ENCODE peak calls at places on chromosomes 7 and 10, in four cellular contexts. One of them, this sample, is unnamed.

GRCh38 chr7:107122483-107122882 is 46.3 kb upstream of the HBP1 start:
- DNase-seq in H9: no peak
- DNase-seq in tibial artery: no peak
- DNase-seq in mammary epithelial cell: no peak
- DNase-seq in this sample: no peak

GRCh38 chr10:123249894-123250293 is 95.7 kb downstream of the BUB3 start:
- DNase-seq in H9: no peak
- DNase-seq in tibial artery: no peak
- DNase-seq in mammary epithelial cell: no peak
- DNase-seq in this sample: no peak

GRCh38 chr10:96918214-96919002 is 86.3 kb downstream of the LCOR start:
- DNase-seq in H9: no peak
- DNase-seq in tibial artery: no peak
- DNase-seq in mammary epithelial cell: no peak
- DNase-seq in this sample: no peak

GRCh38 chr10:86526606-86527005 is 5.0 kb upstream of the WAPL start:
- DNase-seq in H9: no peak
- DNase-seq in tibial artery: no peak
- DNase-seq in mammary epithelial cell: no peak
- DNase-seq in this sample: no peak

GRCh38 chr7:746074-747061 is 19.3 kb upstream of the PRKAR1B start:
- DNase-seq in H9: no peak
- DNase-seq in tibial artery: no peak
- DNase-seq in mammary epithelial cell: no peak
- DNase-seq in this sample: no peak

GRCh38 chr10:124131176-124131575 is 37.8 kb upstream of the CHST15 start:
- DNase-seq in H9: no peak
- DNase-seq in tibial artery: no peak
- DNase-seq in mammary epithelial cell: no peak
- DNase-seq in this sample: no peak

GRCh38 chr7:156609010-156609877 is 31.3 kb upstream of the RNF32 start:
- DNase-seq in H9: no peak
- DNase-seq in tibial artery: no peak
- DNase-seq in mammary epithelial cell: no peak
- DNase-seq in this sample: no peak

GRCh38 chr7:153616808-153617207 is 435.4 kb upstream of the DPP6 start:
- DNase-seq in H9: no peak
- DNase-seq in tibial artery: no peak
- DNase-seq in mammary epithelial cell: no peak
- DNase-seq in this sample: no peak

GRCh38 chr10:78402636-78403035 is 369.0 kb downstream of the RPS24 start:
- DNase-seq in H9: no peak
- DNase-seq in tibial artery: no peak
- DNase-seq in mammary epithelial cell: no peak
- DNase-seq in this sample: no peak

GRCh38 chr7:92904292-92905131 is 68.1 kb upstream of the CDK6 start:
- DNase-seq in H9: no peak
- DNase-seq in tibial artery: no peak
- DNase-seq in mammary epithelial cell: peak
- DNase-seq in this sample: peak

GRCh38 chr7:30973791-30974604 is 10.2 kb downstream of the GHRHR start:
- DNase-seq in H9: no peak
- DNase-seq in tibial artery: no peak
- DNase-seq in mammary epithelial cell: no peak
- DNase-seq in this sample: no peak

GRCh38 chr10:127278001-127278400 is 81.6 kb upstream of the INSYN2A start:
- DNase-seq in H9: no peak
- DNase-seq in tibial artery: no peak
- DNase-seq in mammary epithelial cell: no peak
- DNase-seq in this sample: no peak

GRCh38 chr10:113004219-113004618 is 54.2 kb downstream of the TCF7L2 start:
- DNase-seq in H9: no peak
- DNase-seq in tibial artery: no peak
- DNase-seq in mammary epithelial cell: no peak
- DNase-seq in this sample: no peak

GRCh38 chr7:83065714-83066113 is 97.0 kb downstream of the PCLO start:
- DNase-seq in H9: no peak
- DNase-seq in tibial artery: no peak
- DNase-seq in mammary epithelial cell: peak
- DNase-seq in this sample: no peak

GRCh38 chr10:117960345-117960744 is 86.4 kb downstream of the RAB11FIP2 start:
- DNase-seq in H9: no peak
- DNase-seq in tibial artery: no peak
- DNase-seq in mammary epithelial cell: peak
- DNase-seq in this sample: no peak

GRCh38 chr7:135920478-135920877 is 56.7 kb downstream of the MTPN start:
- DNase-seq in H9: no peak
- DNase-seq in tibial artery: no peak
- DNase-seq in mammary epithelial cell: no peak
- DNase-seq in this sample: no peak

GRCh38 chr10:106566871-106567270 is 597.6 kb downstream of the SORCS1 start:
- DNase-seq in H9: no peak
- DNase-seq in tibial artery: no peak
- DNase-seq in mammary epithelial cell: no peak
- DNase-seq in this sample: no peak

GRCh38 chr10:103281753-103282152 is 4.8 kb downstream of the INA start:
- DNase-seq in H9: peak
- DNase-seq in tibial artery: no peak
- DNase-seq in mammary epithelial cell: no peak
- DNase-seq in this sample: no peak

GRCh38 chr10:51896849-51897248 is 197.5 kb upstream of the CSTF2T start:
- DNase-seq in H9: no peak
- DNase-seq in tibial artery: no peak
- DNase-seq in mammary epithelial cell: no peak
- DNase-seq in this sample: no peak

DNA sequence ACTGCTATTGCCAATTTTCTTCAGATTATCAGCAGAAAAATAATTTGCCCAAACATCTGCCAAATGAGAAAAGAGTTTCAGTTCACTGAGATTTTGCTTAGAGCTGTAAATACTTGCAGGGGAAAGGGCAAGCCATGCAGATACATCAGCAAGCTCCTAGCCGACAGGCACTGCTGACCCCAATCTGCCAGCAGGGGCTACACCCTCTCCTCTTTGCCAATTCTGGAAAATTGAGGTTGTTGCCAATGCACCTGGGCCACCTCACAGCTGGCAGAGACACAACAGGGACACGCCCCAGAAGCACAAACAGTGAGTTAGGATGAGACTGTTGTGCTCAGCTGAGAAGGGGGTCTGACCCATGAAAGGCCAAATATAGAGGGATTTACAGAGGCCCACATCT is 129.5 kb upstream of the MYO3A start:
- DNase-seq in H9: no peak
- DNase-seq in tibial artery: no peak
- DNase-seq in mammary epithelial cell: no peak
- DNase-seq in this sample: no peak
- TF ChIP-seq CTCF in H9: peak
- TF ChIP-seq CTCF in tibial artery: no peak
- TF ChIP-seq CTCF in mammary epithelial cell: no peak
- TF ChIP-seq CTCF in this sample: no peak

DNA sequence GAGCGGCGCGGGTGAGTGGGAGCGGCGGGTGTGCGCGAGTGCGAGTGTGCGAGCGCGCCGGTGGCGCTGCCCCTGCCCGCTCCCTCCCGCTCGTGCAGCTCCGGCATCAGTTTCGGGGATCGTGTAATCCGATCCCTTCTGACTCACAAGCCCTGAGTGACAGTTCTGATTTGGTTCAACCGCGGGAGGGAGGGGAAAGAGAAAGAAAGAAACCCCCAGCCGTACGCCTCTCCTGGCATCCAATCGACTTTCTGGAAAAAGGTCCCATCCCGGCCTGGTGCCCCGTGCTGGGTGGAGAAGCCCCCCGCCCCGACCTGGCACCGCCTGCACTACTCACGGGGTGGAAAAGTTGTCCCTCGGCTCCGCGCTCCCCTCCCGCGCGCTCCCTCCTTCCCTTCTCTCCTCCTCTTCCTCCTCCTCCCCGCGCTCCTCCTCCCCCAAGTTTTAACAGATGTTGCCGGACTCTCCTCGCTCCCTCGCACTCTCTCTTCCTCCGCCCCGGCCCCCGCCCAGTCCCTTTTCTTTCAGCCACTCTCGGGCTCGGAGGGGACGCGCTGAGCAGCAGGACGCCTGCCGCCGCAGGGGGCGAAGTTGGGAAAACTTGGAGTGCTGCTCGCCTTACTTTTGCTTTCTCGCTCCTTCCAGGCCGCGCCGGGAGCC is at the start of gene GLI3:
- DNase-seq in H9: peak
- DNase-seq in tibial artery: peak
- DNase-seq in mammary epithelial cell: peak
- DNase-seq in this sample: no peak
- TF ChIP-seq CTCF in H9: no peak
- TF ChIP-seq CTCF in tibial artery: peak
- TF ChIP-seq CTCF in mammary epithelial cell: peak
- TF ChIP-seq CTCF in this sample: no peak

GRCh38 chr10:50417906-50418697 is 166.8 kb upstream of the ASAH2 start:
- DNase-seq in H9: peak
- DNase-seq in tibial artery: peak
- DNase-seq in mammary epithelial cell: peak
- DNase-seq in this sample: no peak
- TF ChIP-seq CTCF in H9: peak
- TF ChIP-seq CTCF in tibial artery: no peak
- TF ChIP-seq CTCF in mammary epithelial cell: peak
- TF ChIP-seq CTCF in this sample: no peak

GRCh38 chr10:91745086-91745831 is 53.0 kb upstream of the TNKS2 start:
- DNase-seq in H9: peak
- DNase-seq in tibial artery: no peak
- DNase-seq in mammary epithelial cell: peak
- DNase-seq in this sample: no peak
- TF ChIP-seq CTCF in H9: peak
- TF ChIP-seq CTCF in tibial artery: peak
- TF ChIP-seq CTCF in mammary epithelial cell: peak
- TF ChIP-seq CTCF in this sample: no peak

GRCh38 chr7:42617781-42618457 is 294.0 kb downstream of the C7orf25 start:
- DNase-seq in H9: peak
- DNase-seq in tibial artery: no peak
- DNase-seq in mammary epithelial cell: no peak
- DNase-seq in this sample: no peak
- TF ChIP-seq CTCF in H9: peak
- TF ChIP-seq CTCF in tibial artery: no peak
- TF ChIP-seq CTCF in mammary epithelial cell: no peak
- TF ChIP-seq CTCF in this sample: no peak

DNA sequence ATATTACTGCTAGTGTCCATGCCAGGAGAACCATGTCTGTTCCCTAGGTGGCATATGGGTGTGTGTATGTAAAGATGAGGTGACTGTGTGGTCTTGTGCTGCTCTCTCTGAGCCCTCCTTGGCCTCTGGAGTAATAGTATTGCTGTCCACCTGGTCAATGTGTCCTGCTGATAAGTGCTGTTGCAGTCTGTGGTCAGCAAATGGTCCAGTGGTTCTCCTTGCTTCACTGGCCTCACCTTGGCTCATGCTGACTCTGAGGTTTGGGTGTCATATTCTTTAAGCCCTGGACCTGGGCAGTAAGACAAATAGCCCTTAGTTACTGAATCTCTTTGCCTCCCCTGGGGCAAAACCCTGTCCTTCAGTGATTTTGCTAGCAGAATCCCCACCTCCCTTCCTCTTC is 56.8 kb downstream of the TPST1 start:
- DNase-seq in H9: no peak
- DNase-seq in tibial artery: no peak
- DNase-seq in mammary epithelial cell: no peak
- DNase-seq in this sample: no peak
- TF ChIP-seq CTCF in H9: no peak
- TF ChIP-seq CTCF in tibial artery: no peak
- TF ChIP-seq CTCF in mammary epithelial cell: no peak
- TF ChIP-seq CTCF in this sample: no peak

This sample was measured in natural killer cell.